ENCODE peak calls at places on chromosomes 16 and 17, in six cellular contexts. R, S, I, X, P and U are unnamed samples.

GRCh38 chr16:69926241-69926640 is 24.9 kb upstream of the CLEC18A start:
- DNase-seq in R (no peak), S (no peak), I (no peak), X (peak; percentile 35), P (no peak), U (no peak)

GRCh38 chr16:85138073-85138824 is 26.0 kb upstream of the CIBAR2 start:
- DNase-seq in R (no peak), S (no peak), I (no peak), X (no peak), P (no peak), U (no peak)

GRCh38 chr17:32104158-32104557 is 38.1 kb upstream of the RHOT1 start:
- DNase-seq in R (no peak), S (no peak), I (no peak), X (no peak), P (no peak), U (no peak)

GRCh38 chr17:81931557-81932332 is 4.2 kb upstream of the MAFG start:
- DNase-seq in R (no peak), S (no peak), I (no peak), X (no peak), P (no peak), U (no peak)

GRCh38 chr16:48961546-48961945 is 320.1 kb downstream of the CBLN1 start:
- DNase-seq in R (peak; percentile 84), S (no peak), I (no peak), X (no peak), P (no peak), U (no peak)

GRCh38 chr17:80871341-80871740 is 120.3 kb upstream of the CHMP6 start:
- DNase-seq in R (no peak), S (no peak), I (no peak), X (no peak), P (no peak), U (no peak)

GRCh38 chr17:18237461-18237860 is 12.0 kb downstream of the LLGL1 start:
- DNase-seq in R (no peak), S (no peak), I (no peak), X (no peak), P (no peak), U (no peak)

GRCh38 chr16:89936508-89936907 is 12.0 kb upstream of the DEF8 start:
- DNase-seq in R (no peak), S (no peak), I (no peak), X (no peak), P (no peak), U (no peak)

GRCh38 chr16:17556276-17557052 is 85.7 kb upstream of the XYLT1 start:
- DNase-seq in R (peak; percentile 76), S (no peak), I (peak; percentile 53), X (no peak), P (no peak), U (peak; percentile 20)

GRCh38 chr17:81923302-81924260 is 4.0 kb downstream of the MAFG start:
- DNase-seq in R (peak; percentile 65), S (peak; percentile 36), I (peak; percentile 83), X (no peak), P (peak; percentile 58), U (peak; percentile 88)

GRCh38 chr16:74035816-74036215 is 260.8 kb upstream of the PSMD7 start:
- DNase-seq in R (no peak), S (no peak), I (peak; percentile 28), X (no peak), P (no peak), U (peak; percentile 9)

GRCh38 chr16:72833491-72833890 is 214.4 kb downstream of the ZFHX3 start:
- DNase-seq in R (no peak), S (no peak), I (no peak), X (no peak), P (no peak), U (no peak)